ENCODE peak calls at places on chromosomes 11 and 22, in ten cellular contexts. One of them, this sample, is unnamed.

GRCh38 chr11:119728226-119728626 is 774 bp downstream of the NECTIN1 start:
- DNase-seq in left ventricle myocardium inferior: no peak
- DNase-seq in thoracic aorta: no peak
- DNase-seq in AG09309: no peak
- DNase-seq in H1: no peak
- DNase-seq in tibial nerve: no peak
- DNase-seq in fibroblast of mammary gland: no peak
- DNase-seq in A549: no peak
- DNase-seq in ovary: no peak
- DNase-seq in vagina: no peak
- DNase-seq in this sample: no peak

GRCh38 chr11:26243426-26243825 is 88.5 kb upstream of the ANO3 start:
- DNase-seq in left ventricle myocardium inferior: no peak
- DNase-seq in thoracic aorta: no peak
- DNase-seq in AG09309: no peak
- DNase-seq in H1: no peak
- DNase-seq in tibial nerve: no peak
- DNase-seq in fibroblast of mammary gland: peak; percentile 28
- DNase-seq in A549: no peak
- DNase-seq in ovary: no peak
- DNase-seq in vagina: no peak
- DNase-seq in this sample: no peak

GRCh38 chr11:132222345-132222744 is 851.9 kb downstream of the NTM start:
- DNase-seq in left ventricle myocardium inferior: no peak
- DNase-seq in thoracic aorta: no peak
- DNase-seq in AG09309: no peak
- DNase-seq in H1: no peak
- DNase-seq in tibial nerve: no peak
- DNase-seq in fibroblast of mammary gland: no peak
- DNase-seq in A549: no peak
- DNase-seq in ovary: no peak
- DNase-seq in vagina: no peak
- DNase-seq in this sample: no peak

GRCh38 chr11:79388201-79388600 is 52.6 kb downstream of the TENM4 start:
- DNase-seq in left ventricle myocardium inferior: no peak
- DNase-seq in thoracic aorta: no peak
- DNase-seq in AG09309: no peak
- DNase-seq in H1: no peak
- DNase-seq in tibial nerve: no peak
- DNase-seq in fibroblast of mammary gland: no peak
- DNase-seq in A549: no peak
- DNase-seq in ovary: no peak
- DNase-seq in vagina: no peak
- DNase-seq in this sample: peak; percentile 76

GRCh38 chr11:69832561-69833413 is 13.6 kb upstream of the FGF3 start:
- DNase-seq in left ventricle myocardium inferior: no peak
- DNase-seq in thoracic aorta: no peak
- DNase-seq in AG09309: no peak
- DNase-seq in H1: peak; percentile 53
- DNase-seq in tibial nerve: no peak
- DNase-seq in fibroblast of mammary gland: no peak
- DNase-seq in A549: no peak
- DNase-seq in ovary: no peak
- DNase-seq in vagina: no peak
- DNase-seq in this sample: no peak

GRCh38 chr11:2517386-2518064 is 72.7 kb downstream of the KCNQ1 start:
- DNase-seq in left ventricle myocardium inferior: peak; percentile 8
- DNase-seq in thoracic aorta: no peak
- DNase-seq in AG09309: no peak
- DNase-seq in H1: no peak
- DNase-seq in tibial nerve: peak; percentile 3
- DNase-seq in fibroblast of mammary gland: no peak
- DNase-seq in A549: no peak
- DNase-seq in ovary: peak; percentile 10
- DNase-seq in vagina: peak; percentile 72
- DNase-seq in this sample: no peak

GRCh38 chr22:17381237-17381913 is 12.1 kb downstream of the CECR2 start:
- DNase-seq in left ventricle myocardium inferior: no peak
- DNase-seq in thoracic aorta: no peak
- DNase-seq in AG09309: no peak
- DNase-seq in H1: no peak
- DNase-seq in tibial nerve: no peak
- DNase-seq in fibroblast of mammary gland: no peak
- DNase-seq in A549: no peak
- DNase-seq in ovary: no peak
- DNase-seq in vagina: no peak
- DNase-seq in this sample: no peak

GRCh38 chr11:17386331-17387084 is 2.0 kb downstream of the KCNJ11 start:
- DNase-seq in left ventricle myocardium inferior: peak; percentile 65
- DNase-seq in thoracic aorta: peak; percentile 28
- DNase-seq in AG09309: no peak
- DNase-seq in H1: peak; percentile 82
- DNase-seq in tibial nerve: no peak
- DNase-seq in fibroblast of mammary gland: peak; percentile 42
- DNase-seq in A549: peak; percentile 69
- DNase-seq in ovary: no peak
- DNase-seq in vagina: no peak
- DNase-seq in this sample: no peak

GRCh38 chr22:25564979-25565677 is 653 bp downstream of the GRK3 start:
- DNase-seq in left ventricle myocardium inferior: peak; percentile 42
- DNase-seq in thoracic aorta: no peak
- DNase-seq in AG09309: no peak
- DNase-seq in H1: peak; percentile 83
- DNase-seq in tibial nerve: no peak
- DNase-seq in fibroblast of mammary gland: no peak
- DNase-seq in A549: peak; percentile 20
- DNase-seq in ovary: peak; percentile 59
- DNase-seq in vagina: no peak
- DNase-seq in this sample: no peak

GRCh38 chr11:76459299-76459698 is 14.5 kb downstream of the EMSY start:
- DNase-seq in left ventricle myocardium inferior: no peak
- DNase-seq in thoracic aorta: no peak
- DNase-seq in AG09309: no peak
- DNase-seq in H1: no peak
- DNase-seq in tibial nerve: no peak
- DNase-seq in fibroblast of mammary gland: no peak
- DNase-seq in A549: peak; percentile 30
- DNase-seq in ovary: no peak
- DNase-seq in vagina: no peak
- DNase-seq in this sample: no peak

GRCh38 chr22:32206774-32207758 is 2.2 kb upstream of the RFPL2 start:
- DNase-seq in left ventricle myocardium inferior: no peak
- DNase-seq in thoracic aorta: no peak
- DNase-seq in AG09309: no peak
- DNase-seq in H1: peak; percentile 61
- DNase-seq in tibial nerve: no peak
- DNase-seq in fibroblast of mammary gland: peak; percentile 14
- DNase-seq in A549: peak; percentile 71
- DNase-seq in ovary: no peak
- DNase-seq in vagina: no peak
- DNase-seq in this sample: no peak

GRCh38 chr11:449889-450808 is at the start of gene PTDSS2:
- DNase-seq in left ventricle myocardium inferior: peak; percentile 97
- DNase-seq in thoracic aorta: peak; percentile 92
- DNase-seq in AG09309: peak; percentile 70
- DNase-seq in H1: peak; percentile 94
- DNase-seq in tibial nerve: peak; percentile 94
- DNase-seq in fibroblast of mammary gland: peak; percentile 94
- DNase-seq in A549: peak; percentile 97
- DNase-seq in ovary: peak; percentile 96
- DNase-seq in vagina: peak; percentile 94
- DNase-seq in this sample: peak; percentile 92

GRCh38 chr11:452203-452744 is 2.2 kb downstream of the PTDSS2 start:
- DNase-seq in left ventricle myocardium inferior: no peak
- DNase-seq in thoracic aorta: no peak
- DNase-seq in AG09309: no peak
- DNase-seq in H1: no peak
- DNase-seq in tibial nerve: no peak
- DNase-seq in fibroblast of mammary gland: no peak
- DNase-seq in A549: no peak
- DNase-seq in ovary: no peak
- DNase-seq in vagina: no peak
- DNase-seq in this sample: no peak

GRCh38 chr11:452916-453527 is 2.9 kb downstream of the PTDSS2 start:
- DNase-seq in left ventricle myocardium inferior: no peak
- DNase-seq in thoracic aorta: no peak
- DNase-seq in AG09309: no peak
- DNase-seq in H1: no peak
- DNase-seq in tibial nerve: no peak
- DNase-seq in fibroblast of mammary gland: no peak
- DNase-seq in A549: no peak
- DNase-seq in ovary: no peak
- DNase-seq in vagina: no peak
- DNase-seq in this sample: no peak

GRCh38 chr11:451738-452137 is 1.7 kb downstream of the PTDSS2 start:
- DNase-seq in left ventricle myocardium inferior: no peak
- DNase-seq in thoracic aorta: no peak
- DNase-seq in AG09309: no peak
- DNase-seq in H1: no peak
- DNase-seq in tibial nerve: no peak
- DNase-seq in fibroblast of mammary gland: no peak
- DNase-seq in A549: no peak
- DNase-seq in ovary: no peak
- DNase-seq in vagina: no peak
- DNase-seq in this sample: no peak

DNA sequence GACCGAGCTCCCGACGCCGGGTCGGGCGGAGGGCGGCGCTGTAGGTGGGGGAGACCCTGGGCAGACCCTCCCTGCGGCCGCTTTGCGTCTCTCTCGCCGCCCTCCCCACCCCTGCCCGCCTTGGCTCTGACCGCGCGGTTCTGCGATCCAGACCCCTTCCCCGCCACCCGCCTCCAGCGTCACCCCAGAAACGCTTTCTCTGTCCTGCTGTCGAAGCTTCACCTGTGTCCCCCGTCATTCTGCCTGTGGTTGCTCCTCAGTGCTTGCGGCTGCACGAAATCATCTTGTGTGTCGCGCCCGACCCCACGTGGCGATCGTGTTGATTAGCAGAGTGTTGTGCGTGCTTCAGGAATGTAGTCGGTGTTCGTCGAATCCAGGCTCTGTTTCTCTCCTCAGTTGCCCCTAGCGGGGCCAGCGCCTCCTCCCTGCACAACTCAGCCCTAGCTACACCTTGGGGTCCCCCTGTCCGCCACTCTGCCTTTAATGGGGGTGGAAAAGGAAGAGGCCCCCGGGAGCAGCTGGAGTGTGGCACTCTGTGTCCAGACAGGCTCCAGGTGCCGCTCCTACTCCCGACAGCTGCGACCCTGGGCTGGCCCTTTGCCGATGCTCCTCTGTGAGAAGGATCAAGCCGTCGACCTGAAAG is 851 bp downstream of the PTDSS2 start:
- DNase-seq in left ventricle myocardium inferior: peak; percentile 47
- DNase-seq in thoracic aorta: no peak
- DNase-seq in AG09309: no peak
- DNase-seq in H1: no peak
- DNase-seq in tibial nerve: peak; percentile 51
- DNase-seq in fibroblast of mammary gland: peak; percentile 56
- DNase-seq in A549: peak; percentile 69
- DNase-seq in ovary: peak; percentile 51
- DNase-seq in vagina: no peak
- DNase-seq in this sample: peak; percentile 31
- TF ChIP-seq CTCF in left ventricle myocardium inferior: no peak
- TF ChIP-seq CTCF in thoracic aorta: no peak
- TF ChIP-seq CTCF in AG09309: peak; percentile 19
- TF ChIP-seq CTCF in H1: peak; percentile 20
- TF ChIP-seq CTCF in tibial nerve: peak; percentile 19
- TF ChIP-seq CTCF in fibroblast of mammary gland: peak; percentile 8
- TF ChIP-seq CTCF in A549: peak; percentile 10
- TF ChIP-seq CTCF in ovary: peak; percentile 2
- TF ChIP-seq CTCF in vagina: no peak
- TF ChIP-seq CTCF in this sample: no peak

GRCh38 chr22:40485813-40486610 is 115.6 kb downstream of the SGSM3 start:
- DNase-seq in left ventricle myocardium inferior: no peak
- DNase-seq in thoracic aorta: no peak
- DNase-seq in AG09309: no peak
- DNase-seq in H1: no peak
- DNase-seq in tibial nerve: no peak
- DNase-seq in fibroblast of mammary gland: peak; percentile 36
- DNase-seq in A549: no peak
- DNase-seq in ovary: no peak
- DNase-seq in vagina: no peak
- DNase-seq in this sample: peak; percentile 64
- H3K4me3 ChIP-seq in left ventricle myocardium inferior: no peak overlapping the region
- H3K4me3 ChIP-seq in thoracic aorta: no peak overlapping the region
- H3K4me3 ChIP-seq in AG09309: no peak overlapping the region
- H3K4me3 ChIP-seq in H1: no peak overlapping the region
- H3K4me3 ChIP-seq in tibial nerve: no peak overlapping the region
- H3K4me3 ChIP-seq in fibroblast of mammary gland: no peak overlapping the region
- H3K4me3 ChIP-seq in A549: no peak overlapping the region
- H3K4me3 ChIP-seq in ovary: no peak overlapping the region
- H3K4me3 ChIP-seq in vagina: no peak overlapping the region
- H3K4me3 ChIP-seq in this sample: no peak overlapping the region

GRCh38 chr22:20186183-20186870 is 35.5 kb upstream of the CCDC188 start:
- DNase-seq in left ventricle myocardium inferior: no peak
- DNase-seq in thoracic aorta: no peak
- DNase-seq in AG09309: no peak
- DNase-seq in H1: peak; percentile 69
- DNase-seq in tibial nerve: no peak
- DNase-seq in fibroblast of mammary gland: no peak
- DNase-seq in A549: peak; percentile 25
- DNase-seq in ovary: no peak
- DNase-seq in vagina: no peak
- DNase-seq in this sample: no peak
- TF ChIP-seq CTCF in left ventricle myocardium inferior: no peak
- TF ChIP-seq CTCF in thoracic aorta: no peak
- TF ChIP-seq CTCF in AG09309: no peak
- TF ChIP-seq CTCF in H1: peak; percentile 64
- TF ChIP-seq CTCF in tibial nerve: no peak
- TF ChIP-seq CTCF in fibroblast of mammary gland: no peak
- TF ChIP-seq CTCF in A549: no peak
- TF ChIP-seq CTCF in ovary: no peak
- TF ChIP-seq CTCF in vagina: no peak
- TF ChIP-seq CTCF in this sample: no peak

DNA sequence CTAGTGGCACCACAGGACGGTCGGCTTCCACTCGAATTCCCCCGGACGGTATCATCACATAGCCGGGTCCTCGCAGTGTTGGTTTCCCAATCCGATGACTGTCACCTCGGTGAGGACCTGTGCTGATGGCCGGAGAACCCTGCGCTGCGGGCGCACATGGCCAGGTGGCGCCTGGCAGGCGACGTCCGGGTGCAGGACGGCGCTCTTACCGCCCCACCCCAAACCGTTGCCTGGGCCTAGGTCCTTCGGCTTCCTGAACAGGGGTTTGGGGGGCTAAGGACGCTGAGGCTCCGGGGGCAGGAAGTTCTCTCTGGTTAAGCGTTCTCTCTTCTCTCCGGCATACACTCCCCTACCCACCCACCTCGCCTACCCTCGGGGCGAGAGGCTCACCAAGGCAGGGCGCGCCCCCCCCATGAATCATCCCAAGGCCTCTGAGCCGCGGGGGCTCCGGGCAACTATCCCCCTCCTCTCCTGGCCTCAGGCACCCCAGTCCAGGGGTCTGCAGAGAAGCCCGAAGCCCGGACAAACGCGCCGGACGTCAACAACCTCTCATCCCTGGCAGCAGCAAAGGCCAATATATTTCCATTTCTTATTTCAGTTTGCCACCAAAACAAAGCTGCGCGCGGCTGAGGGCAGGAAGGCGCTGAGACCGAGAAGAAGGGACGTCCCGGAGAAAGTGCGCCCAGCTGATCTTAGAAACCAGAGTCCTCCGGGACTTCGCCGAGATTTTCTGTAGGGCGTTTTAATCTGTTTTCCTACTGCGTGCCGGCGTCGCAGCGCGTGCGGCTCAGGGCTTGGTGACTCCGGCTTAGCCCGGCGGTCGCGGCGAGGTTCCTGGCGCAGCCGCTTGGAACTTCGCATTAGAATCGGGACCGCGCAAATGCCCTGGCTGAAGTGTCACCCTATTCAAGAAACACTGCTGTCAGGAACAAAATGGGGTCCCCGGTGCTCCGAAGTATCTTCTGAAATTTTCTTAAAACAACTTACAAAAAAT is 5.6 kb downstream of the ALX4 start:
- DNase-seq in left ventricle myocardium inferior: no peak
- DNase-seq in thoracic aorta: no peak
- DNase-seq in AG09309: no peak
- DNase-seq in H1: peak; percentile 64
- DNase-seq in tibial nerve: no peak
- DNase-seq in fibroblast of mammary gland: no peak
- DNase-seq in A549: no peak
- DNase-seq in ovary: no peak
- DNase-seq in vagina: no peak
- DNase-seq in this sample: no peak
- H3K4me3 ChIP-seq in left ventricle myocardium inferior: peak overlapping the region; percentile 66
- H3K4me3 ChIP-seq in thoracic aorta: peak overlapping the region; percentile 71
- H3K4me3 ChIP-seq in AG09309: no peak overlapping the region
- H3K4me3 ChIP-seq in H1: no peak overlapping the region
- H3K4me3 ChIP-seq in tibial nerve: peak overlapping the region; percentile 11
- H3K4me3 ChIP-seq in fibroblast of mammary gland: no peak overlapping the region
- H3K4me3 ChIP-seq in A549: no peak overlapping the region
- H3K4me3 ChIP-seq in ovary: no peak overlapping the region
- H3K4me3 ChIP-seq in vagina: no peak overlapping the region
- H3K4me3 ChIP-seq in this sample: no peak overlapping the region

This sample was measured in astrocyte of the cerebellum.